ENCODE peak calls at places on chromosomes 1 and 21, in nine cellular contexts. Q is endothelial cell; P is GM03348; E is activated naive CD4-positive, alpha-beta T cell; A is naive thymus-derived CD4-positive, alpha-beta T cell; Y is AG20443; N is ACHN; V is foreskin fibroblast; K is amygdala. F is an unnamed sample.

GRCh38 chr1:208047476-208047934 is 136.6 kb upstream of the CD34 start:
- DNase-seq in K (no peak), Q (no peak), Y (peak), E (no peak), A (no peak), N (no peak), P (peak), V (peak), F (peak)

GRCh38 chr1:53115403-53116306 is 26.8 kb downstream of the SLC1A7 start:
- DNase-seq in N (no peak), Q (no peak), K (no peak), E (no peak), A (no peak), P (no peak), V (peak), Y (no peak), F (no peak)

GRCh38 chr1:178541829-178542553 is 29.1 kb downstream of the TEX35 start:
- DNase-seq in Q (peak), V (peak), N (peak), Y (peak), E (no peak), K (no peak), P (peak), A (peak), F (peak)

GRCh38 chr1:85289207-85289847 is 12.9 kb upstream of the BCL10 start:
- DNase-seq in P (peak), N (peak), E (no peak), Q (no peak), V (peak), K (no peak), A (no peak), Y (peak), F (peak)

GRCh38 chr1:224058303-224058702 is 55.6 kb upstream of the FBXO28 start:
- DNase-seq in A (no peak), Y (no peak), Q (no peak), E (no peak), V (peak), K (no peak), P (no peak), N (no peak), F (no peak)

GRCh38 chr21:31732538-31732864 is 583 bp upstream of the SCAF4 start:
- DNase-seq in Q (no peak), N (no peak), V (no peak), P (no peak), E (no peak), K (no peak), Y (no peak), A (no peak), F (no peak)

GRCh38 chr1:114015075-114015474 is 35.8 kb downstream of the OLFML3 start:
- DNase-seq in K (no peak), A (no peak), E (no peak), Q (no peak), P (peak), N (no peak), V (peak), Y (no peak), F (no peak)

GRCh38 chr21:17463441-17463840 is 49.4 kb upstream of the CXADR start:
- DNase-seq in E (no peak), K (peak), Q (no peak), A (no peak), Y (peak), N (no peak), V (peak), P (peak), F (peak)

GRCh38 chr21:32096411-32096810 is 182.4 kb downstream of the MIS18A start:
- DNase-seq in V (no peak), K (no peak), Q (peak), N (peak), Y (peak), E (no peak), P (peak), A (no peak), F (peak)

GRCh38 chr1:214310010-214310409 is 29.1 kb downstream of the SMYD2 start:
- DNase-seq in N (no peak), E (no peak), K (no peak), Y (peak), V (peak), A (no peak), Q (no peak), P (no peak), F (no peak)

GRCh38 chr1:6523566-6523965 is 30.7 kb downstream of the NOL9 start:
- DNase-seq in V (peak), K (no peak), N (peak), Q (peak), P (peak), A (no peak), E (no peak), Y (peak), F (peak)

GRCh38 chr1:3780901-3781300 is 8.4 kb downstream of the SMIM1 start:
- DNase-seq in A (no peak), V (no peak), Q (no peak), Y (no peak), E (no peak), N (no peak), K (no peak), P (no peak), F (no peak)

GRCh38 chr1:95257758-95258157 is 23.7 kb downstream of the RWDD3 start:
- DNase-seq in Y (no peak), A (no peak), E (no peak), N (no peak), P (no peak), V (no peak), Q (no peak), K (no peak), F (no peak)

GRCh38 chr1:6666696-6667095 is 34.9 kb downstream of the DNAJC11 start:
- DNase-seq in P (no peak), V (no peak), E (no peak), Q (no peak), Y (no peak), A (no peak), K (no peak), N (no peak), F (no peak)

GRCh38 chr1:228416217-228416971 is at the start of gene TRIM17:
- DNase-seq in K (no peak), Q (peak), A (peak), V (peak), P (peak), N (peak), Y (peak), E (no peak), F (peak)

GRCh38 chr1:1239624-1240347 is 6.7 kb downstream of the C1QTNF12 start:
- DNase-seq in P (no peak), V (no peak), Q (no peak), K (no peak), E (no peak), A (no peak), Y (no peak), N (no peak), F (no peak)

GRCh38 chr1:38994196-38994595 is 3.1 kb downstream of the AKIRIN1 start:
- DNase-seq in V (no peak), P (no peak), Y (no peak), N (no peak), K (no peak), Q (no peak), E (no peak), A (no peak), F (no peak)

GRCh38 chr1:115258302-115258866 is 79.7 kb downstream of the NGF start:
- DNase-seq in E (no peak), V (peak), K (no peak), A (no peak), P (peak), Y (peak), Q (no peak), N (peak), F (no peak)

GRCh38 chr1:45272943-45273342 is 53.8 kb upstream of the HPDL start:
- DNase-seq in E (no peak), Q (no peak), Y (peak), P (peak), K (no peak), A (no peak), N (no peak), V (peak), F (peak)

GRCh38 chr1:221878134-221878533 is 136.2 kb upstream of the DUSP10 start:
- DNase-seq in Q (no peak), Y (no peak), N (no peak), P (no peak), V (no peak), K (no peak), E (no peak), A (no peak), F (no peak)

GRCh38 chr21:8994640-8995511 is 1526.5 kb upstream of the TPTE start:
- DNase-seq in Y (no peak), P (no peak), K (no peak), N (no peak), Q (no peak), E (no peak), A (no peak), V (no peak), F (no peak)

GRCh38 chr1:163227126-163227525 is 24.4 kb upstream of the RGS5 start:
- DNase-seq in E (no peak), Q (no peak), N (no peak), Y (no peak), V (no peak), A (no peak), P (no peak), K (no peak), F (no peak)

GRCh38 chr1:111422546-111423391 is 4.8 kb downstream of the OVGP1 start:
- DNase-seq in V (no peak), Y (peak), K (no peak), P (no peak), A (no peak), E (no peak), Q (no peak), N (peak), F (no peak)

GRCh38 chr1:159923203-159924024 is 1.9 kb downstream of the TAGLN2 start:
- DNase-seq in N (peak), K (no peak), Q (peak), A (peak), P (peak), Y (peak), V (peak), E (peak), F (peak)

GRCh38 chr1:99441234-99442095 is 177.2 kb downstream of the PLPPR4 start:
- DNase-seq in N (no peak), V (peak), A (no peak), K (no peak), P (peak), Y (peak), E (no peak), Q (no peak), F (peak)

GRCh38 chr1:168390261-168390660 is 109.6 kb downstream of the TBX19 start:
- DNase-seq in Y (no peak), E (no peak), P (no peak), Q (no peak), K (no peak), A (no peak), N (no peak), V (no peak), F (no peak)

GRCh38 chr1:117466761-117467160 is 99.5 kb downstream of the MAN1A2 start:
- DNase-seq in N (no peak), Q (no peak), P (peak), K (no peak), Y (peak), V (peak), A (no peak), E (no peak), F (no peak)

GRCh38 chr1:45263132-45263531 is 56.7 kb upstream of the ZSWIM5 start:
- DNase-seq in N (no peak), P (no peak), A (no peak), Q (no peak), Y (no peak), V (no peak), E (no peak), K (no peak), F (no peak)

GRCh38 chr1:37070126-37070525 is 35.8 kb upstream of the GRIK3 start:
- DNase-seq in P (no peak), Y (no peak), N (no peak), Q (no peak), V (no peak), A (no peak), K (no peak), E (no peak), F (no peak)

GRCh38 chr1:225460737-225461532 is 33.1 kb upstream of the LBR start:
- DNase-seq in Q (no peak), K (no peak), N (peak), A (no peak), E (peak), P (no peak), V (no peak), Y (no peak), F (no peak)

F was measured in AG08396.